ENCODE peak calls at places on chromosomes 1 and 21, in ten cellular contexts. J is SK-N-SH; Y is HTR-8/SVneo; B is GM03348; Q is central memory CD8-positive, alpha-beta T cell; M is stimulated activated CD4-positive, alpha-beta T cell treated with anti-CD3 and anti-CD28 coated beads, Interleukin-15, amount 100 ng/mL, for 24 hours; S is omental fat pad; F is dorsolateral prefrontal cortex; W is astrocyte of the spinal cord; Z is cardiac muscle cell. P is an unnamed sample.
A peak's percentile ranks its signal among the peaks of the same experiment; 100 is the strongest.

GRCh38 chr21:30232011-30232410 is 16.1 kb upstream of the CLDN8 start:
- DNase-seq in J (no peak), Y (no peak), B (no peak), Q (no peak), M (no peak), S (no peak), F (no peak), W (no peak), Z (no peak), P (no peak)

GRCh38 chr1:29283804-29284195 is 47.5 kb downstream of the PTPRU start:
- DNase-seq in J (no peak), Y (no peak), B (no peak), Q (no peak), M (no peak), S (no peak), F (no peak), W (no peak), Z (no peak), P (no peak)

GRCh38 chr1:9376886-9377333 is 84.2 kb downstream of the SPSB1 start:
- DNase-seq in J (no peak), Y (peak; percentile 36), B (no peak), Q (no peak), M (no peak), S (no peak), F (no peak), W (peak; percentile 70), Z (no peak), P (no peak)

GRCh38 chr1:89587728-89588127 is 45.2 kb upstream of the LRRC8C start:
- DNase-seq in J (no peak), Y (no peak), B (no peak), Q (no peak), M (no peak), S (no peak), F (no peak), W (no peak), Z (no peak), P (no peak)

GRCh38 chr1:22953392-22954141 is 19.1 kb downstream of the LACTBL1 start:
- DNase-seq in J (no peak), Y (no peak), B (no peak), Q (no peak), M (no peak), S (no peak), F (no peak), W (no peak), Z (no peak), P (no peak)

GRCh38 chr1:93967276-93967675 is 58.0 kb upstream of the GCLM start:
- DNase-seq in J (no peak), Y (no peak), B (peak; percentile 24), Q (no peak), M (no peak), S (no peak), F (no peak), W (no peak), Z (no peak), P (no peak)

GRCh38 chr1:20255666-20256065 is 35.0 kb upstream of the VWA5B1 start:
- DNase-seq in J (no peak), Y (peak; percentile 23), B (peak; percentile 46), Q (no peak), M (peak; percentile 25), S (no peak), F (peak; percentile 51), W (peak; percentile 73), Z (no peak), P (no peak)

GRCh38 chr1:56063461-56063860 is 515.9 kb downstream of the PLPP3 start:
- DNase-seq in J (no peak), Y (no peak), B (no peak), Q (no peak), M (no peak), S (no peak), F (peak; percentile 19), W (no peak), Z (no peak), P (no peak)

GRCh38 chr1:92879316-92879968 is 47.6 kb downstream of the RPL5 start:
- DNase-seq in J (peak; percentile 27), Y (no peak), B (no peak), Q (no peak), M (no peak), S (no peak), F (no peak), W (no peak), Z (no peak), P (no peak)

GRCh38 chr1:226661965-226662364 is 77.1 kb downstream of the ITPKB start:
- DNase-seq in J (no peak), Y (no peak), B (no peak), Q (no peak), M (no peak), S (no peak), F (no peak), W (no peak), Z (peak; percentile 49), P (peak; percentile 38)

GRCh38 chr21:44375281-44375651 is 21.8 kb downstream of the TRPM2 start:
- DNase-seq in J (no peak), Y (no peak), B (no peak), Q (peak; percentile 46), M (no peak), S (no peak), F (no peak), W (no peak), Z (no peak), P (no peak)

GRCh38 chr1:32900956-32901822 is at the start of gene TMEM54:
- DNase-seq in J (peak; percentile 83), Y (no peak), B (peak; percentile 92), Q (no peak), M (peak; percentile 40), S (no peak), F (peak; percentile 54), W (no peak), Z (peak; percentile 51), P (no peak)

GRCh38 chr1:201391651-201392511 is 7.2 kb downstream of the LAD1 start:
- DNase-seq in J (no peak), Y (no peak), B (no peak), Q (no peak), M (no peak), S (no peak), F (no peak), W (no peak), Z (no peak), P (no peak)

GRCh38 chr1:8858888-8859706 is 19.4 kb downstream of the ENO1 start:
- DNase-seq in J (peak; percentile 53), Y (no peak), B (peak; percentile 49), Q (peak; percentile 34), M (peak; percentile 53), S (no peak), F (no peak), W (peak; percentile 75), Z (peak; percentile 60), P (peak; percentile 87)

GRCh38 chr1:37726746-37727145 is 34.4 kb downstream of the CDCA8 start:
- DNase-seq in J (no peak), Y (no peak), B (no peak), Q (no peak), M (no peak), S (no peak), F (no peak), W (no peak), Z (no peak), P (no peak)

GRCh38 chr1:2300851-2301606 is 72.9 kb downstream of the SKI start:
- DNase-seq in J (no peak), Y (no peak), B (peak; percentile 72), Q (peak; percentile 97), M (peak; percentile 92), S (peak; percentile 53), F (no peak), W (no peak), Z (no peak), P (peak; percentile 92)

GRCh38 chr1:77511440-77511840 is 171.0 kb downstream of the ZZZ3 start:
- DNase-seq in J (no peak), Y (peak; percentile 50), B (peak; percentile 82), Q (no peak), M (no peak), S (no peak), F (no peak), W (peak; percentile 77), Z (no peak), P (no peak)

GRCh38 chr1:154969741-154970452 is 650 bp downstream of the SHC1 start:
- DNase-seq in J (no peak), Y (no peak), B (no peak), Q (no peak), M (no peak), S (no peak), F (peak; percentile 61), W (no peak), Z (no peak), P (no peak)

GRCh38 chr1:230901711-230902110 is 33.4 kb upstream of the C1orf198 start:
- DNase-seq in J (no peak), Y (no peak), B (no peak), Q (no peak), M (no peak), S (no peak), F (no peak), W (no peak), Z (no peak), P (no peak)

GRCh38 chr1:48931571-48932251 is 155.0 kb upstream of the BEND5 start:
- DNase-seq in J (no peak), Y (no peak), B (peak; percentile 15), Q (no peak), M (no peak), S (no peak), F (no peak), W (peak; percentile 76), Z (no peak), P (no peak)

GRCh38 chr1:237241038-237241437 is 199.1 kb downstream of the RYR2 start:
- DNase-seq in J (no peak), Y (no peak), B (no peak), Q (no peak), M (no peak), S (no peak), F (no peak), W (no peak), Z (no peak), P (no peak)